ENCODE peak calls at places on chromosomes 2 and 18, in ten cellular contexts. One of them, this sample, is unnamed.

GRCh38 chr2:129936334-129936934 is 43.0 kb upstream of the RAB6C start:
- DNase-seq in fibroblast of the aortic adventitia: no peak
- DNase-seq in AG09309: no peak
- DNase-seq in mucosa of descending colon: no peak
- DNase-seq in astrocyte of the spinal cord: peak; percentile 22
- DNase-seq in tibial artery: no peak
- DNase-seq in fibroblast of pulmonary artery: no peak
- DNase-seq in HCT116: no peak
- DNase-seq in upper lobe of right lung: no peak
- DNase-seq in body of pancreas: no peak
- DNase-seq in this sample: no peak

GRCh38 chr18:26482567-26482966 is 65.8 kb downstream of the KCTD1 start:
- DNase-seq in fibroblast of the aortic adventitia: no peak
- DNase-seq in AG09309: no peak
- DNase-seq in mucosa of descending colon: no peak
- DNase-seq in astrocyte of the spinal cord: no peak
- DNase-seq in tibial artery: no peak
- DNase-seq in fibroblast of pulmonary artery: no peak
- DNase-seq in HCT116: no peak
- DNase-seq in upper lobe of right lung: no peak
- DNase-seq in body of pancreas: no peak
- DNase-seq in this sample: no peak

GRCh38 chr2:119721904-119722303 is 37.8 kb upstream of the PTPN4 start:
- DNase-seq in fibroblast of the aortic adventitia: no peak
- DNase-seq in AG09309: no peak
- DNase-seq in mucosa of descending colon: no peak
- DNase-seq in astrocyte of the spinal cord: no peak
- DNase-seq in tibial artery: no peak
- DNase-seq in fibroblast of pulmonary artery: no peak
- DNase-seq in HCT116: no peak
- DNase-seq in upper lobe of right lung: no peak
- DNase-seq in body of pancreas: no peak
- DNase-seq in this sample: no peak

GRCh38 chr2:53130441-53130943 is 637.1 kb upstream of the CHAC2 start:
- DNase-seq in fibroblast of the aortic adventitia: peak; percentile 76
- DNase-seq in AG09309: peak; percentile 42
- DNase-seq in mucosa of descending colon: no peak
- DNase-seq in astrocyte of the spinal cord: peak; percentile 59
- DNase-seq in tibial artery: no peak
- DNase-seq in fibroblast of pulmonary artery: peak; percentile 66
- DNase-seq in HCT116: no peak
- DNase-seq in upper lobe of right lung: no peak
- DNase-seq in body of pancreas: no peak
- DNase-seq in this sample: peak; percentile 28

GRCh38 chr2:100119235-100119634 is 23.2 kb downstream of the AFF3 start:
- DNase-seq in fibroblast of the aortic adventitia: no peak
- DNase-seq in AG09309: no peak
- DNase-seq in mucosa of descending colon: no peak
- DNase-seq in astrocyte of the spinal cord: no peak
- DNase-seq in tibial artery: no peak
- DNase-seq in fibroblast of pulmonary artery: no peak
- DNase-seq in HCT116: no peak
- DNase-seq in upper lobe of right lung: no peak
- DNase-seq in body of pancreas: no peak
- DNase-seq in this sample: peak; percentile 20

GRCh38 chr2:237704476-237705224 is 77.3 kb downstream of the LRRFIP1 start:
- DNase-seq in fibroblast of the aortic adventitia: peak; percentile 50
- DNase-seq in AG09309: no peak
- DNase-seq in mucosa of descending colon: no peak
- DNase-seq in astrocyte of the spinal cord: peak; percentile 57
- DNase-seq in tibial artery: no peak
- DNase-seq in fibroblast of pulmonary artery: peak; percentile 47
- DNase-seq in HCT116: no peak
- DNase-seq in upper lobe of right lung: no peak
- DNase-seq in body of pancreas: no peak
- DNase-seq in this sample: no peak

GRCh38 chr2:55567298-55567697 is 47.8 kb downstream of the CFAP36 start:
- DNase-seq in fibroblast of the aortic adventitia: peak; percentile 6
- DNase-seq in AG09309: no peak
- DNase-seq in mucosa of descending colon: no peak
- DNase-seq in astrocyte of the spinal cord: no peak
- DNase-seq in tibial artery: no peak
- DNase-seq in fibroblast of pulmonary artery: no peak
- DNase-seq in HCT116: no peak
- DNase-seq in upper lobe of right lung: no peak
- DNase-seq in body of pancreas: no peak
- DNase-seq in this sample: no peak

GRCh38 chr18:67199993-67200617 is 316.4 kb downstream of the DSEL start:
- DNase-seq in fibroblast of the aortic adventitia: peak; percentile 78
- DNase-seq in AG09309: peak; percentile 21
- DNase-seq in mucosa of descending colon: no peak
- DNase-seq in astrocyte of the spinal cord: peak; percentile 73
- DNase-seq in tibial artery: no peak
- DNase-seq in fibroblast of pulmonary artery: peak; percentile 83
- DNase-seq in HCT116: peak; percentile 8
- DNase-seq in upper lobe of right lung: no peak
- DNase-seq in body of pancreas: no peak
- DNase-seq in this sample: no peak

GRCh38 chr2:26840937-26841610 is 6.9 kb upstream of the DPYSL5 start:
- DNase-seq in fibroblast of the aortic adventitia: no peak
- DNase-seq in AG09309: no peak
- DNase-seq in mucosa of descending colon: no peak
- DNase-seq in astrocyte of the spinal cord: no peak
- DNase-seq in tibial artery: no peak
- DNase-seq in fibroblast of pulmonary artery: no peak
- DNase-seq in HCT116: peak; percentile 15
- DNase-seq in upper lobe of right lung: no peak
- DNase-seq in body of pancreas: no peak
- DNase-seq in this sample: no peak

GRCh38 chr2:790634-791245 is 113.5 kb upstream of the TMEM18 start:
- DNase-seq in fibroblast of the aortic adventitia: no peak
- DNase-seq in AG09309: no peak
- DNase-seq in mucosa of descending colon: no peak
- DNase-seq in astrocyte of the spinal cord: no peak
- DNase-seq in tibial artery: no peak
- DNase-seq in fibroblast of pulmonary artery: no peak
- DNase-seq in HCT116: no peak
- DNase-seq in upper lobe of right lung: no peak
- DNase-seq in body of pancreas: no peak
- DNase-seq in this sample: no peak

GRCh38 chr2:42944744-42945415 is 152.5 kb upstream of the HAAO start:
- DNase-seq in fibroblast of the aortic adventitia: no peak
- DNase-seq in AG09309: no peak
- DNase-seq in mucosa of descending colon: no peak
- DNase-seq in astrocyte of the spinal cord: no peak
- DNase-seq in tibial artery: no peak
- DNase-seq in fibroblast of pulmonary artery: peak; percentile 50
- DNase-seq in HCT116: peak; percentile 15
- DNase-seq in upper lobe of right lung: no peak
- DNase-seq in body of pancreas: no peak
- DNase-seq in this sample: no peak

GRCh38 chr2:47485751-47486300 is 82.9 kb downstream of the MSH2 start:
- DNase-seq in fibroblast of the aortic adventitia: no peak
- DNase-seq in AG09309: no peak
- DNase-seq in mucosa of descending colon: no peak
- DNase-seq in astrocyte of the spinal cord: no peak
- DNase-seq in tibial artery: no peak
- DNase-seq in fibroblast of pulmonary artery: peak; percentile 9
- DNase-seq in HCT116: no peak
- DNase-seq in upper lobe of right lung: no peak
- DNase-seq in body of pancreas: no peak
- DNase-seq in this sample: no peak

GRCh38 chr2:138307099-138307498 is 194.5 kb upstream of the SPOPL start:
- DNase-seq in fibroblast of the aortic adventitia: no peak
- DNase-seq in AG09309: no peak
- DNase-seq in mucosa of descending colon: no peak
- DNase-seq in astrocyte of the spinal cord: no peak
- DNase-seq in tibial artery: no peak
- DNase-seq in fibroblast of pulmonary artery: no peak
- DNase-seq in HCT116: no peak
- DNase-seq in upper lobe of right lung: no peak
- DNase-seq in body of pancreas: no peak
- DNase-seq in this sample: no peak

GRCh38 chr18:31487251-31488015 is 10.5 kb upstream of the DSG2 start:
- DNase-seq in fibroblast of the aortic adventitia: peak; percentile 66
- DNase-seq in AG09309: peak; percentile 7
- DNase-seq in mucosa of descending colon: no peak
- DNase-seq in astrocyte of the spinal cord: peak; percentile 90
- DNase-seq in tibial artery: no peak
- DNase-seq in fibroblast of pulmonary artery: peak; percentile 91
- DNase-seq in HCT116: peak; percentile 75
- DNase-seq in upper lobe of right lung: no peak
- DNase-seq in body of pancreas: no peak
- DNase-seq in this sample: peak; percentile 77

GRCh38 chr2:215428060-215428910 is 7.6 kb downstream of the FN1 start:
- DNase-seq in fibroblast of the aortic adventitia: peak; percentile 39
- DNase-seq in AG09309: no peak
- DNase-seq in mucosa of descending colon: no peak
- DNase-seq in astrocyte of the spinal cord: peak; percentile 48
- DNase-seq in tibial artery: no peak
- DNase-seq in fibroblast of pulmonary artery: peak; percentile 53
- DNase-seq in HCT116: no peak
- DNase-seq in upper lobe of right lung: no peak
- DNase-seq in body of pancreas: no peak
- DNase-seq in this sample: no peak

GRCh38 chr2:179800776-179801175 is 60.6 kb downstream of the ZNF385B start:
- DNase-seq in fibroblast of the aortic adventitia: no peak
- DNase-seq in AG09309: no peak
- DNase-seq in mucosa of descending colon: no peak
- DNase-seq in astrocyte of the spinal cord: no peak
- DNase-seq in tibial artery: no peak
- DNase-seq in fibroblast of pulmonary artery: no peak
- DNase-seq in HCT116: no peak
- DNase-seq in upper lobe of right lung: no peak
- DNase-seq in body of pancreas: no peak
- DNase-seq in this sample: no peak

GRCh38 chr2:215751200-215751910 is 262.0 kb downstream of the MREG start:
- DNase-seq in fibroblast of the aortic adventitia: peak; percentile 87
- DNase-seq in AG09309: peak; percentile 88
- DNase-seq in mucosa of descending colon: no peak
- DNase-seq in astrocyte of the spinal cord: peak; percentile 95
- DNase-seq in tibial artery: no peak
- DNase-seq in fibroblast of pulmonary artery: peak; percentile 80
- DNase-seq in HCT116: no peak
- DNase-seq in upper lobe of right lung: no peak
- DNase-seq in body of pancreas: no peak
- DNase-seq in this sample: peak; percentile 19

GRCh38 chr2:230849633-230850357 is 14.9 kb upstream of the ITM2C start:
- DNase-seq in fibroblast of the aortic adventitia: peak; percentile 23
- DNase-seq in AG09309: no peak
- DNase-seq in mucosa of descending colon: no peak
- DNase-seq in astrocyte of the spinal cord: no peak
- DNase-seq in tibial artery: no peak
- DNase-seq in fibroblast of pulmonary artery: peak; percentile 30
- DNase-seq in HCT116: peak; percentile 35
- DNase-seq in upper lobe of right lung: peak; percentile 78
- DNase-seq in body of pancreas: peak; percentile 67
- DNase-seq in this sample: no peak

GRCh38 chr18:73528066-73528465 is 619.6 kb downstream of the FBXO15 start:
- DNase-seq in fibroblast of the aortic adventitia: no peak
- DNase-seq in AG09309: no peak
- DNase-seq in mucosa of descending colon: no peak
- DNase-seq in astrocyte of the spinal cord: no peak
- DNase-seq in tibial artery: no peak
- DNase-seq in fibroblast of pulmonary artery: no peak
- DNase-seq in HCT116: no peak
- DNase-seq in upper lobe of right lung: no peak
- DNase-seq in body of pancreas: no peak
- DNase-seq in this sample: no peak

GRCh38 chr2:223837290-223838061 is at the start of gene AP1S3:
- DNase-seq in fibroblast of the aortic adventitia: peak; percentile 38
- DNase-seq in AG09309: no peak
- DNase-seq in mucosa of descending colon: peak; percentile 91
- DNase-seq in astrocyte of the spinal cord: peak; percentile 49
- DNase-seq in tibial artery: peak; percentile 77
- DNase-seq in fibroblast of pulmonary artery: peak; percentile 47
- DNase-seq in HCT116: peak; percentile 65
- DNase-seq in upper lobe of right lung: peak; percentile 90
- DNase-seq in body of pancreas: peak; percentile 92
- DNase-seq in this sample: no peak
- TF ChIP-seq CTCF in fibroblast of the aortic adventitia: no peak
- TF ChIP-seq CTCF in AG09309: no peak
- TF ChIP-seq CTCF in mucosa of descending colon: no peak
- TF ChIP-seq CTCF in astrocyte of the spinal cord: peak; percentile 5
- TF ChIP-seq CTCF in tibial artery: no peak
- TF ChIP-seq CTCF in fibroblast of pulmonary artery: no peak
- TF ChIP-seq CTCF in HCT116: no peak
- TF ChIP-seq CTCF in upper lobe of right lung: no peak
- TF ChIP-seq CTCF in body of pancreas: no peak
- TF ChIP-seq CTCF in this sample: peak; percentile 2

GRCh38 chr2:187826023-187826422 is 271.8 kb upstream of the TFPI start:
- DNase-seq in fibroblast of the aortic adventitia: peak; percentile 43
- DNase-seq in AG09309: no peak
- DNase-seq in mucosa of descending colon: no peak
- DNase-seq in astrocyte of the spinal cord: peak; percentile 54
- DNase-seq in tibial artery: no peak
- DNase-seq in fibroblast of pulmonary artery: peak; percentile 18
- DNase-seq in HCT116: no peak
- DNase-seq in upper lobe of right lung: no peak
- DNase-seq in body of pancreas: no peak
- DNase-seq in this sample: peak; percentile 70
- H3K4me3 ChIP-seq in fibroblast of the aortic adventitia: no peak overlapping the region
- H3K4me3 ChIP-seq in AG09309: no peak overlapping the region
- H3K4me3 ChIP-seq in mucosa of descending colon: no peak overlapping the region
- H3K4me3 ChIP-seq in astrocyte of the spinal cord: no peak overlapping the region
- H3K4me3 ChIP-seq in tibial artery: no peak overlapping the region
- H3K4me3 ChIP-seq in fibroblast of pulmonary artery: no peak overlapping the region
- H3K4me3 ChIP-seq in HCT116: no peak overlapping the region
- H3K4me3 ChIP-seq in upper lobe of right lung: no peak overlapping the region
- H3K4me3 ChIP-seq in body of pancreas: no peak overlapping the region
- H3K4me3 ChIP-seq in this sample: no peak overlapping the region

GRCh38 chr18:79026491-79026890 is 42.7 kb upstream of the ATP9B start:
- DNase-seq in fibroblast of the aortic adventitia: no peak
- DNase-seq in AG09309: no peak
- DNase-seq in mucosa of descending colon: no peak
- DNase-seq in astrocyte of the spinal cord: no peak
- DNase-seq in tibial artery: no peak
- DNase-seq in fibroblast of pulmonary artery: no peak
- DNase-seq in HCT116: no peak
- DNase-seq in upper lobe of right lung: no peak
- DNase-seq in body of pancreas: no peak
- DNase-seq in this sample: no peak
- TF ChIP-seq CTCF in fibroblast of the aortic adventitia: no peak
- TF ChIP-seq CTCF in AG09309: no peak
- TF ChIP-seq CTCF in mucosa of descending colon: no peak
- TF ChIP-seq CTCF in astrocyte of the spinal cord: no peak
- TF ChIP-seq CTCF in tibial artery: no peak
- TF ChIP-seq CTCF in fibroblast of pulmonary artery: no peak
- TF ChIP-seq CTCF in HCT116: peak; percentile 15
- TF ChIP-seq CTCF in upper lobe of right lung: no peak
- TF ChIP-seq CTCF in body of pancreas: no peak
- TF ChIP-seq CTCF in this sample: no peak

GRCh38 chr2:161123531-161124030 is 36.6 kb upstream of the TANK start:
- DNase-seq in fibroblast of the aortic adventitia: no peak
- DNase-seq in AG09309: no peak
- DNase-seq in mucosa of descending colon: no peak
- DNase-seq in astrocyte of the spinal cord: no peak
- DNase-seq in tibial artery: no peak
- DNase-seq in fibroblast of pulmonary artery: no peak
- DNase-seq in HCT116: peak; percentile 39
- DNase-seq in upper lobe of right lung: no peak
- DNase-seq in body of pancreas: no peak
- DNase-seq in this sample: no peak
- H3K4me3 ChIP-seq in fibroblast of the aortic adventitia: no peak overlapping the region
- H3K4me3 ChIP-seq in AG09309: no peak overlapping the region
- H3K4me3 ChIP-seq in mucosa of descending colon: no peak overlapping the region
- H3K4me3 ChIP-seq in astrocyte of the spinal cord: no peak overlapping the region
- H3K4me3 ChIP-seq in tibial artery: no peak overlapping the region
- H3K4me3 ChIP-seq in fibroblast of pulmonary artery: no peak overlapping the region
- H3K4me3 ChIP-seq in HCT116: no peak overlapping the region
- H3K4me3 ChIP-seq in upper lobe of right lung: no peak overlapping the region
- H3K4me3 ChIP-seq in body of pancreas: no peak overlapping the region
- H3K4me3 ChIP-seq in this sample: no peak overlapping the region